ENCODE peak calls at places on chromosomes 11 and 22, in six cellular contexts. D is stomach, T is uterus, E is heart left ventricle, M is spleen, L is breast epithelium. G is an unnamed sample.

GRCh38 chr22:40212126-40212525 is 34.4 kb downstream of the TNRC6B start:
- DNase-seq in D (no peak), T (no peak), E (no peak), M (no peak), L (no peak), G (no peak)

GRCh38 chr11:79940165-79940564 is 499.3 kb upstream of the TENM4 start:
- DNase-seq in D (no peak), T (no peak), E (no peak), M (no peak), L (no peak), G (no peak)

GRCh38 chr11:121863126-121863525 is 252.9 kb downstream of the BLID start:
- DNase-seq in D (no peak), T (no peak), E (no peak), M (no peak), L (no peak), G (no peak)

GRCh38 chr11:46710821-46711269 is 8.2 kb upstream of the F2 start:
- DNase-seq in D (no peak), T (peak; percentile 82), E (no peak), M (no peak), L (no peak), G (no peak)

GRCh38 chr22:38398609-38399401 is 56.2 kb downstream of the KCNJ4 start:
- DNase-seq in D (peak; percentile 92), T (peak; percentile 88), E (peak; percentile 95), M (peak; percentile 95), L (peak; percentile 86), G (peak; percentile 88)

GRCh38 chr11:1559103-1559951 is 12.7 kb downstream of the DUSP8 start:
- DNase-seq in D (peak; percentile 94), T (peak; percentile 89), E (peak; percentile 91), M (peak; percentile 76), L (peak; percentile 78), G (no peak)

GRCh38 chr11:2521681-2522630 is 77.1 kb downstream of the KCNQ1 start:
- DNase-seq in D (peak; percentile 17), T (peak; percentile 9), E (peak; percentile 45), M (peak; percentile 68), L (no peak), G (no peak)

GRCh38 chr11:7600205-7600775 is 73.0 kb downstream of the CYB5R2 start:
- DNase-seq in D (peak; percentile 72), T (no peak), E (no peak), M (no peak), L (peak; percentile 70), G (no peak)

GRCh38 chr11:120625565-120625964 is 114.0 kb downstream of the GRIK4 start:
- DNase-seq in D (no peak), T (no peak), E (peak; percentile 12), M (no peak), L (no peak), G (no peak)

GRCh38 chr11:43419460-43419859 is 60.7 kb downstream of the TTC17 start:
- DNase-seq in D (peak; percentile 41), T (no peak), E (no peak), M (no peak), L (no peak), G (peak; percentile 61)

GRCh38 chr11:118699508-118700220 is 20.2 kb upstream of the TREH start:
- DNase-seq in D (no peak), T (no peak), E (no peak), M (no peak), L (no peak), G (no peak)

GRCh38 chr11:10455637-10456487 is 798 bp downstream of the AMPD3 start:
- DNase-seq in D (peak; percentile 70), T (peak; percentile 64), E (peak; percentile 71), M (peak; percentile 93), L (no peak), G (peak; percentile 92)
- TF ChIP-seq POLR2A in D (no peak), T (no peak), E (no peak), M (no peak), L (no peak), G (peak; percentile 81)

GRCh38 chr11:213111-213510 is 5.6 kb downstream of the RIC8A start:
- DNase-seq in D (peak; percentile 9), T (peak; percentile 9), E (no peak), M (no peak), L (peak; percentile 43), G (no peak)

GRCh38 chr11:217704-218103 is 10.2 kb downstream of the RIC8A start:
- DNase-seq in D (peak; percentile 15), T (no peak), E (no peak), M (no peak), L (peak; percentile 7), G (no peak)

GRCh38 chr11:216081-216974 is 8.8 kb downstream of the RIC8A start:
- DNase-seq in D (peak; percentile 23), T (no peak), E (no peak), M (no peak), L (peak; percentile 35), G (no peak)

GRCh38 chr11:214083-214482 is 6.6 kb downstream of the RIC8A start:
- DNase-seq in D (peak; percentile 16), T (peak; percentile 9), E (no peak), M (no peak), L (peak; percentile 25), G (no peak)

GRCh38 chr11:215581-216037 is 8.1 kb downstream of the RIC8A start:
- DNase-seq in D (peak; percentile 18), T (no peak), E (no peak), M (no peak), L (peak; percentile 44), G (no peak)
- TF ChIP-seq POLR2A in D (no peak), T (no peak), E (no peak), M (no peak), L (no peak), G (no peak)

DNA sequence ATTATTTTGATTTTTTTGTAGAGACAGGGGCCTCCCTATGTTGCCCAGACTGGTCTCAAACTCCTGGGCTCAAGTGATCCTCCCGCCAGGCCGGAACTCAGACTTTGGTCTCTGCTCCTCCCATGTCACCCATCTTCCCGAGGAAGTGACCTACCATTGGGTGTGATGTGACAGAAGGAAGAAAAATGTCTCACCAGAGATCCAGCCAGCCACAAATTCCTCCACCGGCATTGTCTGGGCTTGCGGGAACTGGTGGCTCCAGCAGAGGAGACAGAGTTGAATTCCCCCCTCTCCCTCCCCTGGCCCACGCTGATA is 768 bp downstream of the SLC25A45 start:
- DNase-seq in D (no peak), T (no peak), E (no peak), M (no peak), L (no peak), G (no peak)
- TF ChIP-seq POLR2A in D (no peak), T (no peak), E (no peak), M (no peak), L (no peak), G (no peak)

DNA sequence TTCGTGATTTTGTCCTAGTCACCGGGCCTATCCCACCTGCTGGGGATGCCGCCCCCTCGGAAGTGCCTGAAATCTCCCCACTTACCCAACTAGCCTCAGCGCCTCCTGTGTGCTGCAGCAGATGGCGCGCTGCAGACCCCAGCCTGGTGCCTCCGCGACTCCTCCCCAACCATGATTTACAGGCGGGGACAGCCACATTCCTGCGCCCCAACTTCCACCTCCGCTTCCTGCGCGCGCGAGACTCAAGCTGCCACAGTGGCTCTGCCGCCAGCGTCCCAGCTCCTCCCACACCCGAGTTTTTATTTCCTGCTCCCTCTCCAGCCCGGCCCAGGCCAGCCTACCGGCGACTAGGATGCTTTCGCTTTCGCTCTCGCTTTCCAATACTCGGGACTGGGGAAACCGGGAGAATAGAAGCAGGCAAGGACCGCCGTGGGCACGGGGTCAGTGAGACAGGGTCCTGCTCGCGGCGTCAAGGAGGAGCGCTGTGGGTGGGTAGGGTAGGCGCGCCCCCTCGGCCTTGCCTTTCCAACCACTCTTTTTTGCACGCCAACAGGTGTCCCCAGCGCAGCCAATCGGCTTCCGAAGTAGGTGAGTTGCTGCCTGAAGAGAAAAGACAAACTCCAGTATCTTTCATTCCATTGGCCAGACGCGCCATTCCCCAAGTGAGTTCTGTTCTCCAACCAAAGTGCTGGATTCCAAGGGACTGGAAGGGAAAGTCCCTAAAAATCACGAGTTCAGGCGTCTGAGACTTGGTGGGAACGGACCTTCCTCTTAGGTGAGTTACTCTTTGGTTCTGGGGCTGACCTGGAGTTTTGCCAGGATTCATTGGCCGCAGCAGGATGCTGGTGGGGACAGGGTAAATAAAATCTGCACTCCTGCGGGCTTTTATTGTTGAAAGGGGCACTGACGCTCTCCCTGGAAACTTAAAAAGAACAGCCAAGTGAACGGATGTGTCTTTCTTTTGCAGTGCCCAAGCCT is at the start of gene FAM111A:
- DNase-seq in D (peak; percentile 92), T (peak; percentile 87), E (peak; percentile 92), M (peak; percentile 97), L (peak; percentile 84), G (peak; percentile 84)
- TF ChIP-seq POLR2A in D (no peak), T (no peak), E (no peak), M (no peak), L (no peak), G (peak; percentile 44)

G was measured in erythroblast.